ENCODE peak calls at places on chromosomes 7 and 10, in eight cellular contexts. One of them, this sample, is unnamed.

GRCh38 chr10:43252785-43253341 is 14.0 kb downstream of the RASGEF1A start:
- DNase-seq in thyroid gland: no peak
- DNase-seq in lower lobe of right lung: no peak
- DNase-seq in cardiac muscle cell: no peak
- DNase-seq in T-cell: no peak
- DNase-seq in nucleus accumbens: no peak
- DNase-seq in iPS-NIHi11: peak; percentile 7
- DNase-seq in iPS DF 6.9: no peak
- DNase-seq in this sample: no peak

GRCh38 chr10:73858013-73858708 is 16.2 kb downstream of the CAMK2G start:
- DNase-seq in thyroid gland: no peak
- DNase-seq in lower lobe of right lung: no peak
- DNase-seq in cardiac muscle cell: no peak
- DNase-seq in T-cell: no peak
- DNase-seq in nucleus accumbens: no peak
- DNase-seq in iPS-NIHi11: no peak
- DNase-seq in iPS DF 6.9: no peak
- DNase-seq in this sample: peak; percentile 28

GRCh38 chr7:39749177-39749576 is 125.8 kb downstream of the RALA start:
- DNase-seq in thyroid gland: no peak
- DNase-seq in lower lobe of right lung: no peak
- DNase-seq in cardiac muscle cell: peak; percentile 23
- DNase-seq in T-cell: no peak
- DNase-seq in nucleus accumbens: no peak
- DNase-seq in iPS-NIHi11: no peak
- DNase-seq in iPS DF 6.9: no peak
- DNase-seq in this sample: peak; percentile 61

GRCh38 chr10:52213511-52213831 is 100.6 kb upstream of the DKK1 start:
- DNase-seq in thyroid gland: no peak
- DNase-seq in lower lobe of right lung: no peak
- DNase-seq in cardiac muscle cell: peak; percentile 67
- DNase-seq in T-cell: no peak
- DNase-seq in nucleus accumbens: no peak
- DNase-seq in iPS-NIHi11: peak; percentile 32
- DNase-seq in iPS DF 6.9: no peak
- DNase-seq in this sample: peak; percentile 61

GRCh38 chr10:42690449-42691360 is 52.3 kb upstream of the ZNF33B start:
- DNase-seq in thyroid gland: no peak
- DNase-seq in lower lobe of right lung: no peak
- DNase-seq in cardiac muscle cell: no peak
- DNase-seq in T-cell: no peak
- DNase-seq in nucleus accumbens: no peak
- DNase-seq in iPS-NIHi11: peak; percentile 10
- DNase-seq in iPS DF 6.9: peak; percentile 48
- DNase-seq in this sample: no peak

GRCh38 chr10:61903991-61904350 is 2.5 kb downstream of the ARID5B start:
- DNase-seq in thyroid gland: no peak
- DNase-seq in lower lobe of right lung: no peak
- DNase-seq in cardiac muscle cell: no peak
- DNase-seq in T-cell: no peak
- DNase-seq in nucleus accumbens: no peak
- DNase-seq in iPS-NIHi11: no peak
- DNase-seq in iPS DF 6.9: no peak
- DNase-seq in this sample: no peak

GRCh38 chr10:133565441-133566294 is at the start of gene SYCE1:
- DNase-seq in thyroid gland: no peak
- DNase-seq in lower lobe of right lung: no peak
- DNase-seq in cardiac muscle cell: no peak
- DNase-seq in T-cell: no peak
- DNase-seq in nucleus accumbens: no peak
- DNase-seq in iPS-NIHi11: no peak
- DNase-seq in iPS DF 6.9: no peak
- DNase-seq in this sample: no peak

GRCh38 chr10:44769449-44769848 is 141.7 kb upstream of the TMEM72 start:
- DNase-seq in thyroid gland: no peak
- DNase-seq in lower lobe of right lung: no peak
- DNase-seq in cardiac muscle cell: no peak
- DNase-seq in T-cell: no peak
- DNase-seq in nucleus accumbens: no peak
- DNase-seq in iPS-NIHi11: no peak
- DNase-seq in iPS DF 6.9: no peak
- DNase-seq in this sample: no peak

GRCh38 chr7:22559829-22560489 is 60.0 kb upstream of the STEAP1B start:
- DNase-seq in thyroid gland: peak; percentile 76
- DNase-seq in lower lobe of right lung: peak; percentile 66
- DNase-seq in cardiac muscle cell: peak; percentile 90
- DNase-seq in T-cell: peak; percentile 61
- DNase-seq in nucleus accumbens: peak; percentile 63
- DNase-seq in iPS-NIHi11: peak; percentile 81
- DNase-seq in iPS DF 6.9: peak; percentile 75
- DNase-seq in this sample: peak; percentile 71

GRCh38 chr7:309586-310228 is 19.7 kb downstream of the FOXL3 start:
- DNase-seq in thyroid gland: no peak
- DNase-seq in lower lobe of right lung: peak; percentile 20
- DNase-seq in cardiac muscle cell: no peak
- DNase-seq in T-cell: no peak
- DNase-seq in nucleus accumbens: no peak
- DNase-seq in iPS-NIHi11: no peak
- DNase-seq in iPS DF 6.9: no peak
- DNase-seq in this sample: no peak

GRCh38 chr10:110387983-110388681 is 83.4 kb upstream of the SMNDC1 start:
- DNase-seq in thyroid gland: no peak
- DNase-seq in lower lobe of right lung: no peak
- DNase-seq in cardiac muscle cell: no peak
- DNase-seq in T-cell: peak; percentile 10
- DNase-seq in nucleus accumbens: no peak
- DNase-seq in iPS-NIHi11: no peak
- DNase-seq in iPS DF 6.9: no peak
- DNase-seq in this sample: peak; percentile 51

GRCh38 chr10:61898435-61898778 is 3.1 kb upstream of the ARID5B start:
- DNase-seq in thyroid gland: no peak
- DNase-seq in lower lobe of right lung: no peak
- DNase-seq in cardiac muscle cell: no peak
- DNase-seq in T-cell: no peak
- DNase-seq in nucleus accumbens: no peak
- DNase-seq in iPS-NIHi11: no peak
- DNase-seq in iPS DF 6.9: no peak
- DNase-seq in this sample: no peak

GRCh38 chr10:43965033-43965917 is 316.6 kb upstream of the ZNF32 start:
- DNase-seq in thyroid gland: no peak
- DNase-seq in lower lobe of right lung: no peak
- DNase-seq in cardiac muscle cell: peak; percentile 58
- DNase-seq in T-cell: no peak
- DNase-seq in nucleus accumbens: no peak
- DNase-seq in iPS-NIHi11: no peak
- DNase-seq in iPS DF 6.9: no peak
- DNase-seq in this sample: peak; percentile 93

GRCh38 chr10:33073641-33074410 is 115.8 kb upstream of the ITGB1 start:
- DNase-seq in thyroid gland: no peak
- DNase-seq in lower lobe of right lung: no peak
- DNase-seq in cardiac muscle cell: peak; percentile 56
- DNase-seq in T-cell: no peak
- DNase-seq in nucleus accumbens: no peak
- DNase-seq in iPS-NIHi11: no peak
- DNase-seq in iPS DF 6.9: no peak
- DNase-seq in this sample: peak; percentile 75

GRCh38 chr7:28114056-28114455 is 66.5 kb downstream of the JAZF1 start:
- DNase-seq in thyroid gland: peak; percentile 71
- DNase-seq in lower lobe of right lung: no peak
- DNase-seq in cardiac muscle cell: no peak
- DNase-seq in T-cell: no peak
- DNase-seq in nucleus accumbens: no peak
- DNase-seq in iPS-NIHi11: no peak
- DNase-seq in iPS DF 6.9: no peak
- DNase-seq in this sample: no peak

GRCh38 chr7:56491636-56492425 is 375.6 kb upstream of the NUPR2 start:
- DNase-seq in thyroid gland: no peak
- DNase-seq in lower lobe of right lung: no peak
- DNase-seq in cardiac muscle cell: no peak
- DNase-seq in T-cell: no peak
- DNase-seq in nucleus accumbens: no peak
- DNase-seq in iPS-NIHi11: no peak
- DNase-seq in iPS DF 6.9: no peak
- DNase-seq in this sample: no peak

GRCh38 chr10:100697070-100697469 is 48.3 kb upstream of the PAX2 start:
- DNase-seq in thyroid gland: no peak
- DNase-seq in lower lobe of right lung: no peak
- DNase-seq in cardiac muscle cell: peak; percentile 79
- DNase-seq in T-cell: no peak
- DNase-seq in nucleus accumbens: no peak
- DNase-seq in iPS-NIHi11: no peak
- DNase-seq in iPS DF 6.9: no peak
- DNase-seq in this sample: peak; percentile 60

GRCh38 chr10:33236916-33237315 is 97.6 kb downstream of the NRP1 start:
- DNase-seq in thyroid gland: no peak
- DNase-seq in lower lobe of right lung: no peak
- DNase-seq in cardiac muscle cell: no peak
- DNase-seq in T-cell: no peak
- DNase-seq in nucleus accumbens: no peak
- DNase-seq in iPS-NIHi11: no peak
- DNase-seq in iPS DF 6.9: no peak
- DNase-seq in this sample: peak; percentile 34

GRCh38 chr10:3786295-3786981 is 1.4 kb upstream of the KLF6 start:
- DNase-seq in thyroid gland: peak; percentile 51
- DNase-seq in lower lobe of right lung: peak; percentile 51
- DNase-seq in cardiac muscle cell: peak; percentile 51
- DNase-seq in T-cell: no peak
- DNase-seq in nucleus accumbens: no peak
- DNase-seq in iPS-NIHi11: peak; percentile 57
- DNase-seq in iPS DF 6.9: no peak
- DNase-seq in this sample: peak; percentile 62